ENCODE peak calls at places on chromosome 11, in eight cellular contexts. One of them, this sample, is unnamed. For H3K36me3, the result is how much of the 10 kb centered on the place peaks cover.

GRCh38 chr11:92739020-92739419 is 230.4 kb upstream of the MTNR1B start:
- DNase-seq in astrocyte: peak
- DNase-seq in suprapubic skin: no peak
- DNase-seq in CD8-positive, alpha-beta T cell: no peak
- DNase-seq in fibroblast of lung: peak
- DNase-seq in CD4-positive, CD25-positive, alpha-beta regulatory T cell: no peak
- DNase-seq in SJSA1: no peak
- DNase-seq in cardiac muscle cell: no peak
- DNase-seq in this sample: no peak

GRCh38 chr11:123249354-123249753 is 54.3 kb upstream of the CLMP start:
- DNase-seq in astrocyte: peak
- DNase-seq in suprapubic skin: no peak
- DNase-seq in CD8-positive, alpha-beta T cell: no peak
- DNase-seq in fibroblast of lung: no peak
- DNase-seq in CD4-positive, CD25-positive, alpha-beta regulatory T cell: no peak
- DNase-seq in SJSA1: no peak
- DNase-seq in cardiac muscle cell: no peak
- DNase-seq in this sample: no peak

GRCh38 chr11:121766138-121766537 is 313.4 kb upstream of the SORL1-AS1 start:
- DNase-seq in astrocyte: no peak
- DNase-seq in suprapubic skin: no peak
- DNase-seq in CD8-positive, alpha-beta T cell: no peak
- DNase-seq in fibroblast of lung: no peak
- DNase-seq in CD4-positive, CD25-positive, alpha-beta regulatory T cell: no peak
- DNase-seq in SJSA1: no peak
- DNase-seq in cardiac muscle cell: no peak
- DNase-seq in this sample: no peak

GRCh38 chr11:120835601-120836228 is 188.2 kb upstream of the TBCEL start:
- DNase-seq in astrocyte: peak
- DNase-seq in suprapubic skin: no peak
- DNase-seq in CD8-positive, alpha-beta T cell: no peak
- DNase-seq in fibroblast of lung: no peak
- DNase-seq in CD4-positive, CD25-positive, alpha-beta regulatory T cell: no peak
- DNase-seq in SJSA1: no peak
- DNase-seq in cardiac muscle cell: no peak
- DNase-seq in this sample: no peak

GRCh38 chr11:122045181-122045586 is 70.8 kb downstream of the BLID start:
- DNase-seq in astrocyte: peak
- DNase-seq in suprapubic skin: no peak
- DNase-seq in CD8-positive, alpha-beta T cell: no peak
- DNase-seq in fibroblast of lung: peak
- DNase-seq in CD4-positive, CD25-positive, alpha-beta regulatory T cell: no peak
- DNase-seq in SJSA1: peak
- DNase-seq in cardiac muscle cell: no peak
- DNase-seq in this sample: no peak

GRCh38 chr11:59614277-59615131 is 1.1 kb downstream of the OSBP start:
- DNase-seq in astrocyte: no peak
- DNase-seq in suprapubic skin: no peak
- DNase-seq in CD8-positive, alpha-beta T cell: no peak
- DNase-seq in fibroblast of lung: peak
- DNase-seq in CD4-positive, CD25-positive, alpha-beta regulatory T cell: no peak
- DNase-seq in SJSA1: no peak
- DNase-seq in cardiac muscle cell: no peak
- DNase-seq in this sample: no peak

GRCh38 chr11:80096736-80097135 is 655.9 kb upstream of the TENM4 start:
- DNase-seq in astrocyte: peak
- DNase-seq in suprapubic skin: no peak
- DNase-seq in CD8-positive, alpha-beta T cell: no peak
- DNase-seq in fibroblast of lung: peak
- DNase-seq in CD4-positive, CD25-positive, alpha-beta regulatory T cell: no peak
- DNase-seq in SJSA1: peak
- DNase-seq in cardiac muscle cell: no peak
- DNase-seq in this sample: no peak

GRCh38 chr11:84663731-84664130 is 963.4 kb downstream of the DLG2 start:
- DNase-seq in astrocyte: no peak
- DNase-seq in suprapubic skin: no peak
- DNase-seq in CD8-positive, alpha-beta T cell: no peak
- DNase-seq in fibroblast of lung: no peak
- DNase-seq in CD4-positive, CD25-positive, alpha-beta regulatory T cell: no peak
- DNase-seq in SJSA1: no peak
- DNase-seq in cardiac muscle cell: no peak
- DNase-seq in this sample: no peak

GRCh38 chr11:45653277-45653676 is 12.1 kb downstream of the CHST1 start:
- DNase-seq in astrocyte: no peak
- DNase-seq in suprapubic skin: no peak
- DNase-seq in CD8-positive, alpha-beta T cell: no peak
- DNase-seq in fibroblast of lung: no peak
- DNase-seq in CD4-positive, CD25-positive, alpha-beta regulatory T cell: no peak
- DNase-seq in SJSA1: peak
- DNase-seq in cardiac muscle cell: no peak
- DNase-seq in this sample: no peak

GRCh38 chr11:57667715-57668466 is at the start of gene ZDHHC5:
- DNase-seq in astrocyte: peak
- DNase-seq in suprapubic skin: peak
- DNase-seq in CD8-positive, alpha-beta T cell: peak
- DNase-seq in fibroblast of lung: peak
- DNase-seq in CD4-positive, CD25-positive, alpha-beta regulatory T cell: peak
- DNase-seq in SJSA1: peak
- DNase-seq in cardiac muscle cell: peak
- DNase-seq in this sample: peak

GRCh38 chr11:105357764-105358163 is 218.2 kb upstream of the CARD18 start:
- DNase-seq in astrocyte: peak
- DNase-seq in suprapubic skin: no peak
- DNase-seq in CD8-positive, alpha-beta T cell: no peak
- DNase-seq in fibroblast of lung: no peak
- DNase-seq in CD4-positive, CD25-positive, alpha-beta regulatory T cell: no peak
- DNase-seq in SJSA1: no peak
- DNase-seq in cardiac muscle cell: peak
- DNase-seq in this sample: no peak

GRCh38 chr11:79503028-79503427 is 62.2 kb upstream of the TENM4 start:
- DNase-seq in astrocyte: peak
- DNase-seq in suprapubic skin: no peak
- DNase-seq in CD8-positive, alpha-beta T cell: no peak
- DNase-seq in fibroblast of lung: no peak
- DNase-seq in CD4-positive, CD25-positive, alpha-beta regulatory T cell: no peak
- DNase-seq in SJSA1: no peak
- DNase-seq in cardiac muscle cell: peak
- DNase-seq in this sample: no peak

GRCh38 chr11:61961570-61962212 is 5.7 kb downstream of the FTH1 start:
- DNase-seq in astrocyte: no peak
- DNase-seq in suprapubic skin: no peak
- DNase-seq in CD8-positive, alpha-beta T cell: no peak
- DNase-seq in fibroblast of lung: peak
- DNase-seq in CD4-positive, CD25-positive, alpha-beta regulatory T cell: peak
- DNase-seq in SJSA1: peak
- DNase-seq in cardiac muscle cell: no peak
- DNase-seq in this sample: no peak

GRCh38 chr11:77771135-77771534 is 49.4 kb downstream of the RSF1 start:
- DNase-seq in astrocyte: peak
- DNase-seq in suprapubic skin: no peak
- DNase-seq in CD8-positive, alpha-beta T cell: no peak
- DNase-seq in fibroblast of lung: no peak
- DNase-seq in CD4-positive, CD25-positive, alpha-beta regulatory T cell: peak
- DNase-seq in SJSA1: no peak
- DNase-seq in cardiac muscle cell: no peak
- DNase-seq in this sample: no peak

GRCh38 chr11:134040386-134041297 is 28.2 kb upstream of the JAM3 start:
- DNase-seq in astrocyte: peak
- DNase-seq in suprapubic skin: no peak
- DNase-seq in CD8-positive, alpha-beta T cell: no peak
- DNase-seq in fibroblast of lung: peak
- DNase-seq in CD4-positive, CD25-positive, alpha-beta regulatory T cell: no peak
- DNase-seq in SJSA1: peak
- DNase-seq in cardiac muscle cell: peak
- DNase-seq in this sample: no peak

GRCh38 chr11:38416141-38416540 is 1818.1 kb upstream of the RAG2 start:
- DNase-seq in astrocyte: peak
- DNase-seq in suprapubic skin: no peak
- DNase-seq in CD8-positive, alpha-beta T cell: no peak
- DNase-seq in fibroblast of lung: peak
- DNase-seq in CD4-positive, CD25-positive, alpha-beta regulatory T cell: no peak
- DNase-seq in SJSA1: no peak
- DNase-seq in cardiac muscle cell: no peak
- DNase-seq in this sample: no peak

GRCh38 chr11:46099973-46100335 is 21.3 kb downstream of the PHF21A start:
- DNase-seq in astrocyte: peak
- DNase-seq in suprapubic skin: no peak
- DNase-seq in CD8-positive, alpha-beta T cell: no peak
- DNase-seq in fibroblast of lung: peak
- DNase-seq in CD4-positive, CD25-positive, alpha-beta regulatory T cell: no peak
- DNase-seq in SJSA1: no peak
- DNase-seq in cardiac muscle cell: no peak
- DNase-seq in this sample: no peak

DNA sequence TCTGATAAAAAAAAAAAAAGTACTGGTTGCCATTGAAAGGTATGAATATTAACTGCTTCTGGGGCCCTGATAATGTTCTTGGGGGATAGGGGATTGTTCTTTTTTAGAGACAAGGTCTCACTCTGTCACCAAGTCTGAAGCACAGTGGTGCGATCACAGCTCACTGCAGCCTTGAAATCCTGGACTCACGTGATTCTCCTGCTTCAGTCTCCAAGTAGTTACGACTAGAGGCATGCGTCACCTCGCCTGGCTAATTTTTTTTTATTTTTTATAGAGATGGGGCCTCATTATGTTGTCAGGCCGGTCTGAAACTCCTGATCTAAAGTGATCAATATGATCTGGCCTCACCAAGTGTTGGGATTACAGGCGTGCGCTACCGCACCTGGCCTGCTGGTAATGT is 63.5 kb downstream of the FCHSD2 start:
- DNase-seq in astrocyte: no peak
- DNase-seq in suprapubic skin: no peak
- DNase-seq in CD8-positive, alpha-beta T cell: no peak
- DNase-seq in fibroblast of lung: no peak
- DNase-seq in CD4-positive, CD25-positive, alpha-beta regulatory T cell: no peak
- DNase-seq in SJSA1: no peak
- DNase-seq in cardiac muscle cell: no peak
- DNase-seq in this sample: no peak
- H3K36me3 ChIP-seq in astrocyte: under half
- H3K36me3 ChIP-seq in suprapubic skin: under half
- H3K36me3 ChIP-seq in CD8-positive, alpha-beta T cell: under half
- H3K36me3 ChIP-seq in fibroblast of lung: under half
- H3K36me3 ChIP-seq in CD4-positive, CD25-positive, alpha-beta regulatory T cell: under half
- H3K36me3 ChIP-seq in SJSA1: under half
- H3K36me3 ChIP-seq in cardiac muscle cell: under half
- H3K36me3 ChIP-seq in this sample: under half

DNA sequence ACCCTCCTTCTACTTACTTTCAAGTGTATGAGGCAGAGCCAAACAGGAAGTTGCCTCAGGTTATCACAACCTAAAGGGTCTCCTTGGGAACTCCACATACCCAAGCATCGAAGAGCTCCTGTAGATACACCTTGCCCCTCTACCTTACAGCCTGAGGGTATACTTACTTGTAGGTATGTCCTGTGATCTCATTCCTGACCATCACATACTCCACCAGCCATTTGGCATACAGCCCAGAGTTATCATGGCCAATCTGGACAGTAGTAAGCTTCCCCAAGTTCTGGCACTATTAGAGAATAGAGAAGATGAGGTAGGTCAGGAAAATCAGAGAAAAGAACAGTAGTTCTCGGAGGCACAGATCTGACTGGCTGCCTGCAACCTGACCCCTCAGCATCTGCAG is 53.4 kb upstream of the SCUBE2 start:
- DNase-seq in astrocyte: peak
- DNase-seq in suprapubic skin: no peak
- DNase-seq in CD8-positive, alpha-beta T cell: no peak
- DNase-seq in fibroblast of lung: no peak
- DNase-seq in CD4-positive, CD25-positive, alpha-beta regulatory T cell: no peak
- DNase-seq in SJSA1: no peak
- DNase-seq in cardiac muscle cell: no peak
- DNase-seq in this sample: no peak
- H3K36me3 ChIP-seq in astrocyte: half or more
- H3K36me3 ChIP-seq in suprapubic skin: half or more
- H3K36me3 ChIP-seq in CD8-positive, alpha-beta T cell: half or more
- H3K36me3 ChIP-seq in fibroblast of lung: under half
- H3K36me3 ChIP-seq in CD4-positive, CD25-positive, alpha-beta regulatory T cell: under half
- H3K36me3 ChIP-seq in SJSA1: under half
- H3K36me3 ChIP-seq in cardiac muscle cell: half or more
- H3K36me3 ChIP-seq in this sample: under half

DNA sequence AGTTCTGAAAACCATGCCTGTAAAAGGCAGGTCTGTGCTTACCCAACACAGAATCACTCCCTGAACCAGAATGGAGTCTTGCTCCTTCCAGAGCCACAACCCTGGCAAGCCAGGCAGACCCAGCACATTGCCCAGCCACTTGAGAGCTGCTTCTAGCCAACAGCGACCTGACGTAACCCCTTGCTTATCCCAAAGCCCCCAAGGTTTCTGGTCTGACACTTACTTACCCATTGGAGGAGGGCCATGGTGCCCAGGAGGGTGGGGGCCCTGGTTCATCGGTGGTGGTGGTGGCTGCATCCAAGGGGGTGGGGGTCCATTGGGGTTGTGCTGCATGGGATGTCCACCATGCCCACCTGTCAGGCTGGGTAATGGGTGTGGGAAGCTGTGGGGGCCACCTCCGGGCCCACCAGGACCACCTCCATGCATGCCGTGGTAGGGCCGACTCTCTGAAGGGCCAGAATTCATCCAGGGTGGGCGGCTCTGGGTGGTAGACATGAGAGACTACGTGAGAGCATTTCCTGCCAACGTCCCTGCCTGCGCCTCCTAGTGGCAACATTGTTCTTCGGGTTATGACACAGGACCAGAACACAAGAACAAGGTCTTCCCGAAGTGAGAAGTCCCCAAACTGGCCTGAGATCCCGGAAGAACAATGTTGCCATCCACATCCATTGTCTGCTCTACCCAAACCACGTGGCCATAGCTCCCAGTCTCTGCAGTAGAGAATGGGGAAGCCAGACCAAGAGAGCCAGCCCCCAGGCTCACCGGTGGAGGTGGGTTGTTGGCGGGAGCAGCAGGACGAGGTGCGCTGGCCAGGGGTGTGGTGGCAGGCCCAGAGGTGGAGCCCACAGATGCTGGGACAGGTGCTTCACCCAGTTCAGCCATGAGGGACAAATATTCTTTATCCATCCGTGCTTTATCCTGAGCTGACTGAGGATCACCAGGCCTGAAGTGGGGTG is 7.8 kb upstream of the PYGM start:
- DNase-seq in astrocyte: peak
- DNase-seq in suprapubic skin: peak
- DNase-seq in CD8-positive, alpha-beta T cell: peak
- DNase-seq in fibroblast of lung: peak
- DNase-seq in CD4-positive, CD25-positive, alpha-beta regulatory T cell: peak
- DNase-seq in SJSA1: peak
- DNase-seq in cardiac muscle cell: peak
- DNase-seq in this sample: peak
- H3K36me3 ChIP-seq in astrocyte: half or more
- H3K36me3 ChIP-seq in suprapubic skin: half or more
- H3K36me3 ChIP-seq in CD8-positive, alpha-beta T cell: half or more
- H3K36me3 ChIP-seq in fibroblast of lung: under half
- H3K36me3 ChIP-seq in CD4-positive, CD25-positive, alpha-beta regulatory T cell: half or more
- H3K36me3 ChIP-seq in SJSA1: half or more
- H3K36me3 ChIP-seq in cardiac muscle cell: half or more
- H3K36me3 ChIP-seq in this sample: half or more

DNA sequence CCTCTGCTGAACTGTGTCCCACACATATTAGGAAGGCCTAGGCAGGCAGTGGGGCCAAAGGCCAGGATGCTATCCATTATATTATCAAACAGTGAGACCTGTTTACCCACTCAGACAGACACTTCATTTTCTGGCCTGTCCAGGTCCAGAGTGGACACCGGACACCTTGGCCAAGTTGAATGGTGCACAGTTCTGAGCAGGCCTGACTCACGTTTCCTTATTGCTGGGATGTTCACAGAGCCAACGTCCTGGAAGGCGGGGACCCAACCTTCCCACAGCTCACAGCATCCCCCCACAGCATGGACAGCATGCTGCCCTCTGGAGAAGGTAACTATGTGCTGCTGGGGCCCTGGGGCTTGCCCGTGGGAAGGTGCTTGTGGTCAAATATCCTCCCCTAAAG is 86.6 kb downstream of the BTBD10 start:
- DNase-seq in astrocyte: no peak
- DNase-seq in suprapubic skin: no peak
- DNase-seq in CD8-positive, alpha-beta T cell: no peak
- DNase-seq in fibroblast of lung: no peak
- DNase-seq in CD4-positive, CD25-positive, alpha-beta regulatory T cell: no peak
- DNase-seq in SJSA1: no peak
- DNase-seq in cardiac muscle cell: no peak
- DNase-seq in this sample: no peak
- H3K36me3 ChIP-seq in astrocyte: under half
- H3K36me3 ChIP-seq in suprapubic skin: half or more
- H3K36me3 ChIP-seq in CD8-positive, alpha-beta T cell: half or more
- H3K36me3 ChIP-seq in fibroblast of lung: under half
- H3K36me3 ChIP-seq in CD4-positive, CD25-positive, alpha-beta regulatory T cell: half or more
- H3K36me3 ChIP-seq in SJSA1: under half
- H3K36me3 ChIP-seq in cardiac muscle cell: under half
- H3K36me3 ChIP-seq in this sample: under half

This sample was measured in BE2C.